ENCODE peak calls at places on chromosomes 6 and 20, in five cellular contexts. C is astrocyte of the spinal cord, V is midbrain, I is fibroblast of pulmonary artery, O is NCI-H1694. P is an unnamed sample.

GRCh38 chr6:56699066-56699654 is 56.5 kb upstream of the DST start:
- DNase-seq in C (peak; percentile 68), V (peak; percentile 58), I (peak; percentile 69), O (no peak), P (peak; percentile 48)

GRCh38 chr6:134714113-134714512 is 235.8 kb downstream of the ALDH8A1 start:
- DNase-seq in C (no peak), V (no peak), I (no peak), O (no peak), P (no peak)

GRCh38 chr20:22282696-22283095 is 301.7 kb downstream of the FOXA2 start:
- DNase-seq in C (no peak), V (no peak), I (no peak), O (no peak), P (no peak)

GRCh38 chr20:8693709-8694108 is 375.2 kb upstream of the PLCB4 start:
- DNase-seq in C (peak; percentile 30), V (no peak), I (peak; percentile 55), O (no peak), P (no peak)

GRCh38 chr6:70051197-70051596 is 184.8 kb downstream of the COL19A1 start:
- DNase-seq in C (no peak), V (no peak), I (no peak), O (no peak), P (no peak)

GRCh38 chr6:122781716-122782115 is 2.2 kb downstream of the FABP7 start:
- DNase-seq in C (no peak), V (no peak), I (no peak), O (no peak), P (no peak)

GRCh38 chr6:39430968-39431523 is 108.5 kb upstream of the KCNK16 start:
- DNase-seq in C (no peak), V (peak; percentile 77), I (no peak), O (no peak), P (peak; percentile 89)

GRCh38 chr6:123309130-123309529 is 313.1 kb downstream of the CLVS2 start:
- DNase-seq in C (no peak), V (no peak), I (no peak), O (no peak), P (no peak)

GRCh38 chr20:49345538-49345937 is 67.7 kb upstream of the ZNFX1 start:
- DNase-seq in C (peak; percentile 35), V (no peak), I (peak; percentile 65), O (peak; percentile 73), P (peak; percentile 51)

GRCh38 chr6:36721369-36722140 is 23.9 kb downstream of the RAB44 start:
- DNase-seq in C (no peak), V (no peak), I (no peak), O (no peak), P (no peak)

GRCh38 chr6:11354019-11354418 is 121.6 kb upstream of the NEDD9 start:
- DNase-seq in C (peak; percentile 90), V (no peak), I (peak; percentile 96), O (no peak), P (peak; percentile 43)

GRCh38 chr6:108733706-108734105 is 114.5 kb upstream of the ARMC2 start:
- DNase-seq in C (no peak), V (no peak), I (no peak), O (no peak), P (no peak)

GRCh38 chr20:40860487-40860902 is 168.1 kb upstream of the TOP1 start:
- DNase-seq in C (peak; percentile 79), V (no peak), I (peak; percentile 25), O (no peak), P (no peak)

GRCh38 chr20:23078351-23078993 is 7.7 kb downstream of the CD93 start:
- DNase-seq in C (peak; percentile 15), V (no peak), I (peak; percentile 76), O (no peak), P (no peak)

GRCh38 chr20:18506744-18507143 is 996 bp upstream of the SEC23B start:
- DNase-seq in C (no peak), V (peak; percentile 56), I (no peak), O (no peak), P (no peak)

GRCh38 chr20:59706106-59706693 is 101.9 kb downstream of the PHACTR3 start:
- DNase-seq in C (no peak), V (no peak), I (no peak), O (no peak), P (no peak)

P was measured in H4.